ENCODE peak calls at places on chromosome 10, in four cellular contexts. R, A, Y and B are unnamed samples.
A peak's percentile ranks its signal among the peaks of the same experiment; 100 is the strongest.

GRCh38 chr10:70761727-70762350 is 23.3 kb downstream of the TBATA start:
- DNase-seq in R (no peak), A (no peak), Y (no peak), B (no peak)

GRCh38 chr10:30991647-30992011 is 40.0 kb downstream of the ZNF438 start:
- DNase-seq in R (no peak), A (no peak), Y (no peak), B (no peak)

GRCh38 chr10:86651631-86652331 is 2.6 kb upstream of the OPN4 start:
- DNase-seq in R (no peak), A (no peak), Y (no peak), B (no peak)

GRCh38 chr10:10131984-10132383 is 885.7 kb upstream of the CELF2 start:
- DNase-seq in R (no peak), A (no peak), Y (no peak), B (no peak)

GRCh38 chr10:105840288-105840770 is 1199.2 kb downstream of the SORCS3 start:
- DNase-seq in R (no peak), A (no peak), Y (no peak), B (no peak)

GRCh38 chr10:20616056-20616671 is 280.9 kb downstream of the NEBL start:
- DNase-seq in R (no peak), A (no peak), Y (no peak), B (no peak)

GRCh38 chr10:33552290-33552689 is 217.8 kb upstream of the NRP1 start:
- DNase-seq in R (no peak), A (no peak), Y (no peak), B (no peak)

GRCh38 chr10:105797234-105797890 is 1156.3 kb downstream of the SORCS3 start:
- DNase-seq in R (no peak), A (peak; percentile 48), Y (peak; percentile 4), B (no peak)

GRCh38 chr10:33666686-33667480 is 332.4 kb upstream of the NRP1 start:
- DNase-seq in R (no peak), A (no peak), Y (no peak), B (no peak)

GRCh38 chr10:5813341-5814109 is at the start of gene GDI2:
- DNase-seq in R (peak; percentile 93), A (peak; percentile 98), Y (peak; percentile 95), B (peak; percentile 96)

GRCh38 chr10:8688881-8689280 is 634.4 kb downstream of the GATA3 start:
- DNase-seq in R (no peak), A (no peak), Y (no peak), B (no peak)

GRCh38 chr10:101060951-101061813 is 607 bp upstream of the KAZALD1 start:
- DNase-seq in R (no peak), A (peak; percentile 53), Y (peak; percentile 83), B (peak; percentile 94)

GRCh38 chr10:129892571-129893045 is 71.5 kb downstream of the EBF3 start:
- DNase-seq in R (no peak), A (no peak), Y (no peak), B (no peak)

GRCh38 chr10:114103286-114103685 is 59.6 kb downstream of the ADRB1 start:
- DNase-seq in R (no peak), A (peak; percentile 46), Y (peak; percentile 89), B (peak; percentile 34)

GRCh38 chr10:43865275-43866135 is 216.8 kb upstream of the ZNF32 start:
- DNase-seq in R (no peak), A (no peak), Y (no peak), B (no peak)

GRCh38 chr10:124497196-124497990 is 35.8 kb downstream of the LHPP start:
- DNase-seq in R (no peak), A (no peak), Y (no peak), B (no peak)

GRCh38 chr10:47181057-47181849 is 118.7 kb upstream of the GDF10 start:
- DNase-seq in R (no peak), A (no peak), Y (no peak), B (no peak)

GRCh38 chr10:107653832-107654287 is 489.4 kb upstream of the SORCS1 start:
- DNase-seq in R (no peak), A (peak; percentile 70), Y (peak; percentile 16), B (no peak)

GRCh38 chr10:70479161-70479531 is 579 bp downstream of the PALD1 start:
- DNase-seq in R (no peak), A (no peak), Y (no peak), B (no peak)

GRCh38 chr10:68553138-68553537 is 7.0 kb upstream of the TET1 start:
- DNase-seq in R (no peak), A (no peak), Y (no peak), B (no peak)

GRCh38 chr10:49162761-49163160 is 25.4 kb downstream of the TMEM273 start:
- DNase-seq in R (no peak), A (no peak), Y (no peak), B (no peak)

GRCh38 chr10:123367181-123367580 is 213.0 kb downstream of the BUB3 start:
- DNase-seq in R (no peak), A (no peak), Y (peak; percentile 85), B (no peak)

GRCh38 chr10:110619514-110619913 is 24.6 kb upstream of the RBM20 start:
- DNase-seq in R (no peak), A (no peak), Y (no peak), B (no peak)

GRCh38 chr10:93478873-93479272 is 3.3 kb downstream of the MYOF start:
- DNase-seq in R (no peak), A (no peak), Y (no peak), B (no peak)

GRCh38 chr10:110162749-110163148 is 44.7 kb upstream of the MXI1 start:
- DNase-seq in R (no peak), A (no peak), Y (no peak), B (no peak)

GRCh38 chr10:767211-767610 is 77.7 kb upstream of the DIP2C start:
- DNase-seq in R (no peak), A (no peak), Y (no peak), B (no peak)

GRCh38 chr10:95628786-95629185 is 27.7 kb downstream of the ALDH18A1 start:
- DNase-seq in R (no peak), A (peak; percentile 32), Y (no peak), B (no peak)

GRCh38 chr10:1670541-1671365 is 66.6 kb downstream of the ADARB2 start:
- DNase-seq in R (no peak), A (no peak), Y (no peak), B (no peak)

GRCh38 chr10:101748496-101748895 is 27.4 kb downstream of the FGF8 start:
- DNase-seq in R (no peak), A (no peak), Y (no peak), B (no peak)

GRCh38 chr10:774661-775244 is 85.3 kb upstream of the DIP2C start:
- DNase-seq in R (no peak), A (no peak), Y (no peak), B (no peak)

GRCh38 chr10:102546606-102547310 is 43.0 kb downstream of the SUFU start:
- DNase-seq in R (no peak), A (no peak), Y (no peak), B (no peak)

GRCh38 chr10:75772153-75772887 is 340.9 kb downstream of the LRMDA start:
- DNase-seq in R (no peak), A (no peak), Y (peak; percentile 1), B (peak; percentile 31)

GRCh38 chr10:44510716-44511115 is 125.8 kb upstream of the CXCL12 start:
- DNase-seq in R (no peak), A (peak; percentile 0), Y (no peak), B (no peak)

GRCh38 chr10:60350400-60350799 is 39.3 kb downstream of the ANK3 start:
- DNase-seq in R (no peak), A (no peak), Y (no peak), B (no peak)

GRCh38 chr10:1737222-1738061 is at the start of gene ADARB2:
- DNase-seq in R (no peak), A (peak; percentile 2), Y (peak; percentile 65), B (no peak)